ENCODE peak calls at places on chromosome 6, in five cellular contexts. M, C, T, S and R are unnamed samples.
A peak's percentile ranks its signal among the peaks of the same experiment; 100 is the strongest.

GRCh38 chr6:13987400-13987865 is 62.7 kb downstream of the RNF182 start:
- DNase-seq in C (no peak), S (no peak), M (no peak), T (no peak), R (no peak)

GRCh38 chr6:11272491-11273192 is 40.2 kb upstream of the NEDD9 start:
- DNase-seq in T (no peak), C (no peak), S (no peak), M (no peak), R (no peak)

GRCh38 chr6:131999545-132000146 is 48.5 kb upstream of the CCN2 start:
- DNase-seq in C (no peak), T (no peak), S (no peak), M (no peak), R (no peak)

GRCh38 chr6:29723666-29724588 is 693 bp downstream of the HLA-F start:
- DNase-seq in M (no peak), T (peak; percentile 57), C (peak; percentile 60), S (no peak), R (no peak)

GRCh38 chr6:23097569-23097968 is 528.2 kb downstream of the HDGFL1 start:
- DNase-seq in T (no peak), C (no peak), S (no peak), M (no peak), R (no peak)

GRCh38 chr6:105611606-105612005 is 208.7 kb upstream of the PREP start:
- DNase-seq in S (no peak), M (no peak), C (no peak), T (no peak), R (no peak)

GRCh38 chr6:97586344-97586743 is 303.3 kb upstream of the MMS22L start:
- DNase-seq in S (peak; percentile 27), T (no peak), M (no peak), C (no peak), R (no peak)

GRCh38 chr6:56938634-56939294 is 16.1 kb upstream of the BEND6 start:
- DNase-seq in S (peak; percentile 99), T (no peak), C (no peak), M (no peak), R (no peak)

GRCh38 chr6:103674790-103675189 is 1184.9 kb downstream of the HACE1 start:
- DNase-seq in T (no peak), C (no peak), M (no peak), S (no peak), R (no peak)

GRCh38 chr6:133062077-133062476 is 179.1 kb upstream of the EYA4 start:
- DNase-seq in C (no peak), S (no peak), M (no peak), T (no peak), R (no peak)

GRCh38 chr6:136593748-136594490 is 43.7 kb upstream of the MAP7 start:
- DNase-seq in T (no peak), C (peak; percentile 46), S (no peak), M (no peak), R (peak; percentile 63)

GRCh38 chr6:155085582-155086253 is 90.6 kb downstream of the TIAM2 start:
- DNase-seq in S (no peak), M (no peak), T (no peak), C (no peak), R (no peak)

GRCh38 chr6:149445573-149445972 is 39.2 kb downstream of the ZC3H12D start:
- DNase-seq in M (no peak), C (no peak), T (no peak), S (no peak), R (no peak)

GRCh38 chr6:49888742-49889431 is 22.6 kb upstream of the CRISP1 start:
- DNase-seq in T (no peak), M (no peak), C (no peak), S (no peak), R (no peak)

GRCh38 chr6:82818727-82819126 is 246.9 kb downstream of the UBE3D start:
- DNase-seq in C (no peak), M (no peak), S (no peak), T (no peak), R (no peak)

GRCh38 chr6:44109212-44109611 is 18.0 kb downstream of the MRPL14 start:
- DNase-seq in S (no peak), M (no peak), C (no peak), T (no peak), R (no peak)

GRCh38 chr6:111691345-111692225 is 85.9 kb upstream of the TRAF3IP2 start:
- DNase-seq in S (no peak), C (no peak), M (peak; percentile 79), T (no peak), R (no peak)

GRCh38 chr6:90088009-90088408 is 193.7 kb downstream of the GJA10 start:
- DNase-seq in S (no peak), C (no peak), T (no peak), M (no peak), R (no peak)

GRCh38 chr6:125746019-125746414 is 3.4 kb upstream of the HEY2 start:
- DNase-seq in S (no peak), M (no peak), T (no peak), C (no peak), R (no peak)

GRCh38 chr6:13762648-13763441 is 51.2 kb upstream of the RANBP9 start:
- DNase-seq in T (no peak), M (no peak), C (peak; percentile 39), S (no peak), R (no peak)

GRCh38 chr6:36350681-36351091 is 14.0 kb upstream of the BNIP5 start:
- DNase-seq in C (no peak), T (no peak), S (no peak), M (no peak), R (no peak)

GRCh38 chr6:105804436-105804835 is 281.7 kb upstream of the PRDM1 start:
- DNase-seq in C (no peak), T (no peak), M (no peak), S (no peak), R (no peak)

GRCh38 chr6:92710048-92710447 is 709.3 kb downstream of the EPHA7 start:
- DNase-seq in C (no peak), M (no peak), S (no peak), T (no peak), R (no peak)

GRCh38 chr6:126773122-126773805 is 345.2 kb upstream of the RSPO3 start:
- DNase-seq in T (no peak), S (no peak), M (no peak), C (no peak), R (no peak)

GRCh38 chr6:45310118-45310788 is 17.9 kb upstream of the RUNX2 start:
- DNase-seq in S (no peak), C (peak; percentile 50), T (no peak), M (no peak), R (no peak)

GRCh38 chr6:129981598-129981997 is 36.8 kb upstream of the L3MBTL3 start:
- DNase-seq in M (no peak), C (no peak), S (no peak), T (no peak), R (no peak)

GRCh38 chr6:145814501-145815350 is at the start of gene FBXO30:
- DNase-seq in C (peak; percentile 83), M (peak; percentile 71), T (peak; percentile 93), S (peak; percentile 57), R (peak; percentile 84)

GRCh38 chr6:4010035-4010434 is 68.9 kb downstream of the FAM217A start:
- DNase-seq in C (no peak), T (no peak), S (no peak), M (no peak), R (no peak)

GRCh38 chr6:42175860-42176259 is 2.7 kb downstream of the GUCA1A start:
- DNase-seq in C (no peak), S (no peak), T (no peak), M (no peak), R (no peak)

GRCh38 chr6:111804627-111805235 is 68.5 kb downstream of the FYN start:
- DNase-seq in M (no peak), S (no peak), C (peak; percentile 68), T (no peak), R (no peak)